ENCODE peak calls at places on chromosomes 2 and 18, in ten cellular contexts. K is Caki2; T is SHP77 treated with DMSO at 0.1 percent for 48 hours; D is RPMI8226; F is NCI-H2081; B is ACHN; G is spleen; V is hippocampal formation; L is HFF-Myc; N is stimulated activated CD4-positive, alpha-beta T cell treated with anti-CD3 and anti-CD28 coated beads, Interleukin-1b, Interleukin-23, amount 100 ng/mL, for 24 hours. Y is an unnamed sample.
A peak's percentile ranks its signal among the peaks of the same experiment; 100 is the strongest.

GRCh38 chr2:200356794-200357472 is 50.4 kb downstream of the SPATS2L start:
- DNase-seq in K (no peak), T (no peak), F (no peak), V (no peak), G (no peak), L (no peak), B (no peak), N (no peak), D (no peak), Y (no peak)

GRCh38 chr2:231672617-231673347 is 35.5 kb upstream of the PTMA start:
- DNase-seq in V (no peak), G (peak; percentile 93), T (peak; percentile 74), L (no peak), D (no peak), B (peak; percentile 87), N (no peak), F (no peak), K (peak; percentile 86), Y (no peak)

GRCh38 chr2:110106642-110107041 is 9.0 kb downstream of the MALL start:
- DNase-seq in L (no peak), F (no peak), G (no peak), K (peak; percentile 65), T (no peak), B (no peak), D (no peak), N (no peak), V (no peak), Y (no peak)

GRCh38 chr2:214076527-214076926 is 334.3 kb upstream of the VWC2L start:
- DNase-seq in N (no peak), T (no peak), L (peak; percentile 56), D (no peak), B (peak; percentile 89), V (no peak), G (no peak), K (peak; percentile 53), F (no peak), Y (no peak)

GRCh38 chr2:207828361-207829057 is 58.8 kb upstream of the FZD5 start:
- DNase-seq in F (peak; percentile 24), V (no peak), D (no peak), T (no peak), G (no peak), N (no peak), B (no peak), L (no peak), K (no peak), Y (no peak)

GRCh38 chr2:234514873-234515638 is 18.2 kb upstream of the ARL4C start:
- DNase-seq in N (no peak), L (no peak), F (no peak), T (no peak), K (no peak), D (no peak), G (no peak), V (no peak), B (no peak), Y (no peak)

GRCh38 chr2:222854773-222855700 is 5.8 kb upstream of the ACSL3 start:
- DNase-seq in D (no peak), K (no peak), G (no peak), N (no peak), B (no peak), V (no peak), T (no peak), L (no peak), F (no peak), Y (no peak)

GRCh38 chr2:239193925-239194687 is 206.7 kb downstream of the HDAC4 start:
- DNase-seq in N (no peak), V (peak; percentile 58), B (peak; percentile 7), T (no peak), D (no peak), K (no peak), L (no peak), F (no peak), G (no peak), Y (no peak)

GRCh38 chr18:35484034-35484433 is 13.7 kb downstream of the INO80C start:
- DNase-seq in L (no peak), T (no peak), B (no peak), V (no peak), F (no peak), N (no peak), D (no peak), K (no peak), G (no peak), Y (no peak)

GRCh38 chr2:63788070-63788469 is 53.6 kb upstream of the UGP2 start:
- DNase-seq in G (no peak), T (no peak), F (no peak), N (no peak), D (no peak), L (peak; percentile 26), B (no peak), V (no peak), K (no peak), Y (no peak)

GRCh38 chr18:21857871-21858270 is 117.3 kb downstream of the MIB1 start:
- DNase-seq in L (no peak), D (no peak), K (no peak), N (no peak), G (no peak), F (no peak), T (no peak), B (no peak), V (no peak), Y (no peak)

GRCh38 chr2:231058761-231059550 is 2.3 kb downstream of the PSMD1 start:
- DNase-seq in B (peak; percentile 20), V (no peak), G (no peak), L (no peak), K (peak; percentile 9), F (no peak), D (no peak), N (no peak), T (no peak), Y (no peak)

GRCh38 chr2:53452957-53453748 is 314.5 kb upstream of the CHAC2 start:
- DNase-seq in D (no peak), V (no peak), T (peak; percentile 91), G (no peak), B (no peak), K (no peak), F (no peak), N (no peak), L (no peak), Y (no peak)

GRCh38 chr2:227665189-227665940 is 1.2 kb upstream of the SCYGR5 start:
- DNase-seq in D (no peak), T (no peak), L (no peak), B (no peak), G (no peak), N (no peak), K (no peak), F (no peak), V (no peak), Y (no peak)

GRCh38 chr2:41736105-41736567 is 311.7 kb upstream of the PKDCC start:
- DNase-seq in L (no peak), G (no peak), T (no peak), B (no peak), K (no peak), V (no peak), F (no peak), N (no peak), D (no peak), Y (no peak)

GRCh38 chr18:58953627-58954026 is 89.0 kb downstream of the ZNF532 start:
- DNase-seq in D (peak; percentile 45), T (peak; percentile 24), K (peak; percentile 41), G (no peak), L (no peak), V (no peak), N (no peak), B (no peak), F (no peak), Y (no peak)

GRCh38 chr2:109172556-109173105 is 43.6 kb downstream of the SH3RF3 start:
- DNase-seq in N (no peak), B (no peak), T (no peak), L (no peak), F (no peak), D (no peak), K (no peak), G (no peak), V (no peak), Y (no peak)

GRCh38 chr2:30127016-30127893 is 19.6 kb upstream of the YPEL5 start:
- DNase-seq in B (no peak), L (no peak), N (no peak), T (no peak), K (no peak), V (no peak), G (no peak), D (no peak), F (no peak), Y (no peak)

GRCh38 chr2:151782378-151783132 is 45.7 kb downstream of the ARL5A start:
- DNase-seq in F (no peak), L (no peak), B (no peak), T (no peak), N (no peak), K (no peak), G (no peak), V (no peak), D (no peak), Y (no peak)

Y was measured in ureter.